ENCODE peak calls at places on chromosomes 12 and 14, in eight cellular contexts. X is nephron progenitor cell, S is astrocyte of the cerebellum, T is dermis microvascular lymphatic vessel endothelial cell, N is EL, Z is aorta, H is HEK293T, K is neuronal stem cell. F is an unnamed sample.

GRCh38 chr12:57795354-57795753 is 12.8 kb downstream of the TSFM start:
- DNase-seq in X (no peak), S (no peak), T (no peak), N (peak; percentile 52), Z (no peak), H (no peak), K (no peak), F (no peak)

GRCh38 chr14:23009939-23010718 is at the start of gene C14orf93:
- DNase-seq in X (peak; percentile 74), S (no peak), T (no peak), N (peak; percentile 75), Z (peak; percentile 90), H (peak; percentile 83), K (peak; percentile 40), F (no peak)

GRCh38 chr14:97634786-97635185 is 837.6 kb downstream of the VRK1 start:
- DNase-seq in X (no peak), S (no peak), T (no peak), N (no peak), Z (no peak), H (no peak), K (no peak), F (no peak)

GRCh38 chr12:43148711-43149110 is 403.3 kb downstream of the ADAMTS20 start:
- DNase-seq in X (no peak), S (no peak), T (no peak), N (peak; percentile 46), Z (no peak), H (no peak), K (no peak), F (no peak)

GRCh38 chr14:43005807-43006206 is 1399.1 kb downstream of the LRFN5 start:
- DNase-seq in X (no peak), S (no peak), T (no peak), N (no peak), Z (no peak), H (no peak), K (no peak), F (no peak)

GRCh38 chr14:105427893-105428485 is 8.4 kb downstream of the MTA1 start:
- DNase-seq in X (no peak), S (no peak), T (no peak), N (no peak), Z (no peak), H (no peak), K (no peak), F (no peak)

GRCh38 chr12:97211421-97211820 is 251.2 kb upstream of the RMST start:
- DNase-seq in X (no peak), S (no peak), T (no peak), N (no peak), Z (no peak), H (no peak), K (peak; percentile 68), F (no peak)

GRCh38 chr14:75200451-75200850 is 24.0 kb upstream of the TMED10 start:
- DNase-seq in X (no peak), S (no peak), T (no peak), N (no peak), Z (no peak), H (no peak), K (no peak), F (no peak)

GRCh38 chr14:21913759-21914158 is 240.1 kb upstream of the OR4E1 start:
- DNase-seq in X (peak; percentile 62), S (peak; percentile 31), T (peak; percentile 72), N (peak; percentile 59), Z (peak; percentile 50), H (peak; percentile 66), K (peak; percentile 82), F (no peak)

GRCh38 chr14:98957211-98958047 is 314.6 kb downstream of the BCL11B start:
- DNase-seq in X (no peak), S (peak; percentile 86), T (no peak), N (no peak), Z (peak; percentile 76), H (no peak), K (no peak), F (peak; percentile 56)

GRCh38 chr12:89575405-89575804 is 49.6 kb upstream of the POC1B start:
- DNase-seq in X (no peak), S (no peak), T (no peak), N (peak; percentile 47), Z (no peak), H (no peak), K (no peak), F (no peak)

GRCh38 chr14:104443391-104444158 is 136.0 kb upstream of the C14orf180 start:
- DNase-seq in X (no peak), S (no peak), T (no peak), N (no peak), Z (no peak), H (no peak), K (no peak), F (no peak)

GRCh38 chr12:1591029-1591428 is 3.4 kb downstream of the FBXL14 start:
- DNase-seq in X (no peak), S (no peak), T (no peak), N (no peak), Z (no peak), H (peak; percentile 23), K (no peak), F (no peak)

GRCh38 chr12:12474931-12475485 is 87.7 kb downstream of the DUSP16 start:
- DNase-seq in X (no peak), S (no peak), T (peak; percentile 71), N (no peak), Z (no peak), H (no peak), K (no peak), F (no peak)

GRCh38 chr12:68899251-68899771 is 33.7 kb downstream of the CPM start:
- DNase-seq in X (no peak), S (peak; percentile 88), T (no peak), N (peak; percentile 88), Z (no peak), H (no peak), K (no peak), F (peak; percentile 88)

GRCh38 chr12:56151672-56152131 is 685 bp upstream of the MYL6B start:
- DNase-seq in X (peak; percentile 46), S (no peak), T (no peak), N (peak; percentile 27), Z (peak; percentile 62), H (peak; percentile 56), K (no peak), F (no peak)

GRCh38 chr12:103880299-103881142 is 39.5 kb upstream of the NT5DC3 start:
- DNase-seq in X (no peak), S (no peak), T (peak; percentile 3), N (no peak), Z (no peak), H (no peak), K (no peak), F (no peak)

GRCh38 chr14:105475269-105475915 is 771 bp downstream of the CRIP2 start:
- DNase-seq in X (peak; percentile 30), S (no peak), T (no peak), N (no peak), Z (peak; percentile 83), H (no peak), K (no peak), F (no peak)

GRCh38 chr14:81169711-81170103 is 51.1 kb downstream of the GTF2A1 start:
- DNase-seq in X (no peak), S (no peak), T (peak; percentile 24), N (peak; percentile 31), Z (peak; percentile 87), H (no peak), K (no peak), F (no peak)

GRCh38 chr12:120402217-120402616 is 33.3 kb upstream of the MSI1 start:
- DNase-seq in X (peak; percentile 62), S (no peak), T (no peak), N (no peak), Z (no peak), H (peak; percentile 46), K (no peak), F (no peak)

GRCh38 chr14:89479802-89480201 is 62.8 kb upstream of the FOXN3 start:
- DNase-seq in X (no peak), S (no peak), T (no peak), N (no peak), Z (no peak), H (no peak), K (no peak), F (no peak)

F was measured in skeletal muscle cell.